ENCODE peak calls at places on chromosomes 2 and 18, in four cellular contexts. One of them, this sample, is unnamed.
A peak's percentile ranks its signal among the peaks of the same experiment; 100 is the strongest.

GRCh38 chr2:234502285-234502918 is 5.5 kb upstream of the ARL4C start:
- DNase-seq in heart right ventricle: no peak
- DNase-seq in stimulated activated naive B cell treated with anti-CD40 and anti-IgM and Interleukin-4, amounts not matched to agents 10 μg/mL and 1 μg/mL and 100 μg/mL, for 72 hours: no peak
- DNase-seq in suprapubic skin: no peak
- DNase-seq in this sample: no peak

GRCh38 chr2:62800618-62801017 is 95.1 kb downstream of the EHBP1 start:
- DNase-seq in heart right ventricle: no peak
- DNase-seq in stimulated activated naive B cell treated with anti-CD40 and anti-IgM and Interleukin-4, amounts not matched to agents 10 μg/mL and 1 μg/mL and 100 μg/mL, for 72 hours: no peak
- DNase-seq in suprapubic skin: no peak
- DNase-seq in this sample: no peak

GRCh38 chr2:74548919-74549684 is 4.6 kb downstream of the LOXL3 start:
- DNase-seq in heart right ventricle: peak; percentile 72
- DNase-seq in stimulated activated naive B cell treated with anti-CD40 and anti-IgM and Interleukin-4, amounts not matched to agents 10 μg/mL and 1 μg/mL and 100 μg/mL, for 72 hours: no peak
- DNase-seq in suprapubic skin: no peak
- DNase-seq in this sample: peak; percentile 92

GRCh38 chr2:66575625-66576371 is 140.9 kb downstream of the MEIS1 start:
- DNase-seq in heart right ventricle: no peak
- DNase-seq in stimulated activated naive B cell treated with anti-CD40 and anti-IgM and Interleukin-4, amounts not matched to agents 10 μg/mL and 1 μg/mL and 100 μg/mL, for 72 hours: no peak
- DNase-seq in suprapubic skin: no peak
- DNase-seq in this sample: peak; percentile 80

GRCh38 chr18:28115149-28115550 is 61.8 kb downstream of the CDH2 start:
- DNase-seq in heart right ventricle: no peak
- DNase-seq in stimulated activated naive B cell treated with anti-CD40 and anti-IgM and Interleukin-4, amounts not matched to agents 10 μg/mL and 1 μg/mL and 100 μg/mL, for 72 hours: no peak
- DNase-seq in suprapubic skin: no peak
- DNase-seq in this sample: no peak

GRCh38 chr2:168632733-168633132 is 169.7 kb upstream of the NOSTRIN start:
- DNase-seq in heart right ventricle: peak; percentile 39
- DNase-seq in stimulated activated naive B cell treated with anti-CD40 and anti-IgM and Interleukin-4, amounts not matched to agents 10 μg/mL and 1 μg/mL and 100 μg/mL, for 72 hours: no peak
- DNase-seq in suprapubic skin: no peak
- DNase-seq in this sample: no peak

GRCh38 chr2:189304360-189304759 is 124.8 kb upstream of the COL5A2 start:
- DNase-seq in heart right ventricle: no peak
- DNase-seq in stimulated activated naive B cell treated with anti-CD40 and anti-IgM and Interleukin-4, amounts not matched to agents 10 μg/mL and 1 μg/mL and 100 μg/mL, for 72 hours: no peak
- DNase-seq in suprapubic skin: no peak
- DNase-seq in this sample: no peak

GRCh38 chr2:98027955-98028593 is 32.3 kb upstream of the TMEM131 start:
- DNase-seq in heart right ventricle: no peak
- DNase-seq in stimulated activated naive B cell treated with anti-CD40 and anti-IgM and Interleukin-4, amounts not matched to agents 10 μg/mL and 1 μg/mL and 100 μg/mL, for 72 hours: no peak
- DNase-seq in suprapubic skin: no peak
- DNase-seq in this sample: no peak

GRCh38 chr2:162826901-162827300 is 11.7 kb downstream of the KCNH7 start:
- DNase-seq in heart right ventricle: no peak
- DNase-seq in stimulated activated naive B cell treated with anti-CD40 and anti-IgM and Interleukin-4, amounts not matched to agents 10 μg/mL and 1 μg/mL and 100 μg/mL, for 72 hours: no peak
- DNase-seq in suprapubic skin: no peak
- DNase-seq in this sample: no peak

GRCh38 chr18:2654105-2654827 is 1.3 kb upstream of the SMCHD1 start:
- DNase-seq in heart right ventricle: no peak
- DNase-seq in stimulated activated naive B cell treated with anti-CD40 and anti-IgM and Interleukin-4, amounts not matched to agents 10 μg/mL and 1 μg/mL and 100 μg/mL, for 72 hours: no peak
- DNase-seq in suprapubic skin: no peak
- DNase-seq in this sample: no peak

GRCh38 chr2:200177971-200178911 is 128.3 kb upstream of the SPATS2L start:
- DNase-seq in heart right ventricle: peak; percentile 61
- DNase-seq in stimulated activated naive B cell treated with anti-CD40 and anti-IgM and Interleukin-4, amounts not matched to agents 10 μg/mL and 1 μg/mL and 100 μg/mL, for 72 hours: no peak
- DNase-seq in suprapubic skin: no peak
- DNase-seq in this sample: no peak

GRCh38 chr2:128821010-128821409 is 502.3 kb upstream of the HS6ST1 start:
- DNase-seq in heart right ventricle: no peak
- DNase-seq in stimulated activated naive B cell treated with anti-CD40 and anti-IgM and Interleukin-4, amounts not matched to agents 10 μg/mL and 1 μg/mL and 100 μg/mL, for 72 hours: no peak
- DNase-seq in suprapubic skin: no peak
- DNase-seq in this sample: no peak

This sample was measured in aorta.